ENCODE peak calls at places on chromosomes 6 and 20, in five cellular contexts. G, S, Y, D and V are unnamed samples.

GRCh38 chr6:145829950-145830349 is 15.4 kb upstream of the FBXO30 start:
- DNase-seq in S (no peak), Y (no peak), G (no peak), D (no peak), V (no peak)

GRCh38 chr20:54221383-54221782 is 13.5 kb downstream of the PFDN4 start:
- DNase-seq in S (no peak), D (peak; percentile 46), G (no peak), Y (no peak), V (no peak)

GRCh38 chr6:16432075-16433032 is 194.0 kb downstream of the GMPR start:
- DNase-seq in G (peak; percentile 53), Y (peak; percentile 35), D (no peak), S (peak; percentile 34), V (no peak)

GRCh38 chr6:85574932-85575598 is 18.6 kb downstream of the SNX14 start:
- DNase-seq in D (no peak), G (no peak), Y (peak; percentile 93), S (no peak), V (peak; percentile 73)

GRCh38 chr6:33201147-33201545 is 479 bp downstream of the SLC39A7 start:
- DNase-seq in D (no peak), S (no peak), Y (no peak), G (no peak), V (no peak)

GRCh38 chr6:82458147-82458546 is 94.5 kb downstream of the TPBG start:
- DNase-seq in D (no peak), G (no peak), S (no peak), Y (peak; percentile 5), V (no peak)

GRCh38 chr6:139344186-139344963 is 30.1 kb downstream of the CITED2 start:
- DNase-seq in D (no peak), S (no peak), G (no peak), Y (no peak), V (no peak)

GRCh38 chr6:12271594-12271993 is 18.6 kb upstream of the EDN1 start:
- DNase-seq in S (no peak), Y (no peak), D (no peak), G (no peak), V (no peak)

GRCh38 chr6:136337606-136338005 is 48.0 kb upstream of the BCLAF1 start:
- DNase-seq in G (no peak), S (no peak), D (no peak), Y (no peak), V (no peak)

DNA sequence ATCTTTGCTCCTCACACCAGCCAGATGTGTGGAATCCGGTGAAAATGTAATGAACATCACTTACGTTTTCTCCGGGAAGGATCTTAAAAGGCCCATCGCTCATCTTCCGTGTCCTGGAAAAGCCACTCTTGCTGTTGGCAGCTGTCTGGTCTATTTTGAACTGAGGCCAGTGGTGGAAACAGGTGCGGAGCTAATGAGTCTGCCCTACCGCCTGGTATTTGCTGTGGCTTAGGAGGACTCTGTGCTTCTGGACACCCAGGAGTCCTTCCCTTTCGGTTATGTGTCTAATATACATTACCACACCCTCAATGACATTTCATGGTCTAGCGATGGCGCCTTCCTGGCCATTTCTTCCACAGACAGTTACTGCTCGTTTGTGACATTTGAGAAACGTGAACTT is 264.2 kb upstream of the PREP start:
- DNase-seq in Y (no peak), D (no peak), G (no peak), S (no peak), V (no peak)
- H3K4me3 ChIP-seq in Y (no peak overlapping the region), D (no peak overlapping the region), G (no peak overlapping the region), S (no peak overlapping the region), V (no peak overlapping the region)

GRCh38 chr6:165676435-165677068 is 13.5 kb upstream of the PDE10A start:
- DNase-seq in S (no peak), Y (peak; percentile 56), G (no peak), D (no peak), V (no peak)
- TF ChIP-seq CTCF in S (no peak), Y (peak; percentile 10), G (no peak), D (no peak), V (no peak)

GRCh38 chr6:55174211-55175013 is at the start of gene HCRTR2:
- DNase-seq in Y (no peak), G (no peak), D (no peak), S (no peak), V (no peak)

GRCh38 chr6:55175778-55176084 is 1.4 kb downstream of the HCRTR2 start:
- DNase-seq in G (no peak), S (no peak), D (no peak), Y (no peak), V (no peak)

GRCh38 chr6:55176958-55177357 is 2.6 kb downstream of the HCRTR2 start:
- DNase-seq in G (no peak), D (no peak), Y (peak; percentile 1), S (no peak), V (no peak)

GRCh38 chr6:55180258-55180657 is 5.9 kb downstream of the HCRTR2 start:
- DNase-seq in G (no peak), Y (no peak), S (no peak), D (no peak), V (no peak)

GRCh38 chr6:55175078-55175777 is 913 bp downstream of the HCRTR2 start:
- DNase-seq in S (no peak), Y (no peak), D (no peak), G (no peak), V (no peak)
- H3K4me3 ChIP-seq in S (no peak overlapping the region), Y (no peak overlapping the region), D (no peak overlapping the region), G (no peak overlapping the region), V (no peak overlapping the region)

DNA sequence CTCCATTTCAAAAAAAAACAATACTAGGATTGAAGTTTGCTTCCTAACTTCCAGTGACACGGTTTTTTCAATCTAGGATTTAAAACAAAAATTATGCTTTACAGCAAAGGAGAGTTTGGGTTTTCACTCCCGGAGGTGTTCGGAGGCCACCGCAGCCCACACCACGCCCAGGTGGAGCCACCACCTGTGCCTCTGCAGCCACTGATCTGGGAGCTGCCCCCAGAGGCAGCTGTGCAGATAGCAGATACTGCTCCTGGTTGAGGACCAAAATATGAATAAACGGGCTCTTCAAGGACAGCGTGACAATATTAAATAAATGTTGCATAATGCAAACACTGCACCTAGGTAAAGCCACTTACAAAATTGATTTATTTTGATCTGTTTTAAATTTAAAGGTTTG is 30.2 kb downstream of the DLL1 start:
- DNase-seq in G (no peak), D (peak; percentile 61), S (no peak), Y (no peak), V (no peak)
- TF ChIP-seq CTCF in G (no peak), D (no peak), S (no peak), Y (no peak), V (no peak)

GRCh38 chr20:652611-653109 is 340 bp downstream of the SRXN1 start:
- DNase-seq in D (peak; percentile 49), Y (peak; percentile 40), S (peak; percentile 13), G (no peak), V (no peak)

GRCh38 chr20:653590-654426 is 808 bp upstream of the SRXN1 start:
- DNase-seq in Y (no peak), D (no peak), G (no peak), S (no peak), V (no peak)

GRCh38 chr20:653110-653589 is at the start of gene SRXN1:
- DNase-seq in D (peak; percentile 89), Y (peak; percentile 91), G (peak; percentile 89), S (peak; percentile 81), V (no peak)

GRCh38 chr20:655730-656624 is 3.0 kb upstream of the SRXN1 start:
- DNase-seq in S (no peak), D (no peak), Y (no peak), G (no peak), V (no peak)

GRCh38 chr20:654427-654770 is 1.4 kb upstream of the SRXN1 start:
- DNase-seq in D (no peak), Y (no peak), G (no peak), S (no peak), V (no peak)
- H3K4me3 ChIP-seq in D (no peak overlapping the region), Y (no peak overlapping the region), G (no peak overlapping the region), S (no peak overlapping the region), V (no peak overlapping the region)

GRCh38 chr6:165306955-165307354 is 2.5 kb downstream of the C6orf118 start:
- DNase-seq in Y (no peak), G (no peak), D (no peak), S (no peak), V (no peak)

GRCh38 chr6:165308926-165309731 is at the start of gene C6orf118:
- DNase-seq in G (peak; percentile 38), D (no peak), S (no peak), Y (peak; percentile 47), V (no peak)
- TF ChIP-seq CTCF in G (no peak), D (no peak), S (no peak), Y (no peak), V (no peak)

GRCh38 chr6:13911337-13911736 is 13.4 kb upstream of the RNF182 start:
- DNase-seq in S (no peak), G (no peak), Y (no peak), D (no peak), V (no peak)
- H3K4me3 ChIP-seq in S (no peak overlapping the region), G (no peak overlapping the region), Y (no peak overlapping the region), D (no peak overlapping the region), V (no peak overlapping the region)

GRCh38 chr6:89970609-89971337 is 76.5 kb downstream of the GJA10 start:
- DNase-seq in D (peak; percentile 47), S (no peak), G (no peak), Y (peak; percentile 72), V (peak; percentile 45)
- TF ChIP-seq CTCF in D (peak; percentile 21), S (peak; percentile 73), G (no peak), Y (peak; percentile 61), V (peak; percentile 58)

DNA sequence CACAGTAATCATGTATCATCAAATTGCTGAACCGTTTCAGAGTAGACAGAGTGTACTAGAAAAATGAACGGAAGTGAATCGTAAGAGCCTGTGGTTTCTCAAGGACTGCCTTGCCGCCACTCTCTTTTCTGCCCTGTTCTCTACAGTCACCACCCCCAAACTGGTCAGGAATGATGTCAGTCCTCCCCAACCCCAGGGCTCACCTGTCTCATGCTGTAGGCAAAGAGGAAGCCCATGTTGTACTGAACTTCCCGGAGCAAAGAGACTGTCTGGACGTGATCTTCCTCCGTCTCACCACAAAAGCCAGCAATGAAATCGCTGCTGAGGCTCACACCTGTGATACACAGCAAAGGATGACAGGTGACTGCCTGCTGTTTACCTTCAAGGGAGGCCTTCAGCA is 31.0 kb downstream of the CDK5RAP1 start:
- DNase-seq in G (no peak), S (no peak), Y (peak; percentile 22), D (no peak), V (no peak)
- H3K4me3 ChIP-seq in G (no peak overlapping the region), S (no peak overlapping the region), Y (no peak overlapping the region), D (no peak overlapping the region), V (no peak overlapping the region)